ENCODE peak calls at places on chromosomes 11 and 22, in six cellular contexts. I is WERI-Rb-1, C is HFFc6, H is OCI-LY7, F is activated B cell treated with CpG ODN at 0.5 μM for 24 hours, Y is cardiac muscle cell. B is an unnamed sample.

GRCh38 chr11:125001073-125001764 is 47.2 kb downstream of the CCDC15 start:
- DNase-seq in I (no peak), C (no peak), H (no peak), F (no peak), Y (no peak), B (no peak)

GRCh38 chr11:61962213-61963015 is 5.0 kb downstream of the FTH1 start:
- DNase-seq in I (no peak), C (no peak), H (no peak), F (no peak), Y (peak), B (no peak)

GRCh38 chr11:114258696-114259095 is 37.5 kb upstream of the NNMT start:
- DNase-seq in I (no peak), C (no peak), H (peak), F (peak), Y (no peak), B (peak)

GRCh38 chr11:107151158-107151557 is 132.9 kb upstream of the GUCY1A2 start:
- DNase-seq in I (no peak), C (no peak), H (no peak), F (no peak), Y (no peak), B (no peak)

GRCh38 chr11:116928845-116929244 is 91.4 kb upstream of the APOA1 start:
- DNase-seq in I (no peak), C (no peak), H (peak), F (no peak), Y (peak), B (no peak)

GRCh38 chr11:30585892-30586250 is 282 bp downstream of the MPPED2 start:
- DNase-seq in I (peak), C (no peak), H (no peak), F (no peak), Y (peak), B (peak)

GRCh38 chr11:75022759-75023396 is 34.1 kb downstream of the NEU3 start:
- DNase-seq in I (peak), C (peak), H (peak), F (peak), Y (peak), B (peak)

GRCh38 chr11:17219016-17219415 is 11.2 kb upstream of the PIK3C2A start:
- DNase-seq in I (peak), C (no peak), H (no peak), F (no peak), Y (peak), B (no peak)

GRCh38 chr22:37546436-37547248 is 13.6 kb upstream of the CDC42EP1 start:
- DNase-seq in I (no peak), C (peak), H (no peak), F (no peak), Y (peak), B (no peak)

GRCh38 chr11:73040046-73040445 is 102.1 kb downstream of the FCHSD2 start:
- DNase-seq in I (no peak), C (no peak), H (no peak), F (no peak), Y (no peak), B (no peak)

GRCh38 chr22:33302049-33302545 is 243.9 kb upstream of the SYN3 start:
- DNase-seq in I (peak), C (peak), H (peak), F (peak), Y (peak), B (peak)

GRCh38 chr11:66365166-66365565 is 6.4 kb downstream of the SLC29A2 start:
- DNase-seq in I (no peak), C (no peak), H (no peak), F (no peak), Y (no peak), B (no peak)

GRCh38 chr22:44337658-44338004 is 24.9 kb upstream of the SHISAL1 start:
- DNase-seq in I (peak), C (peak), H (no peak), F (no peak), Y (peak), B (no peak)

GRCh38 chr11:34897171-34897870 is 18.9 kb downstream of the APIP start:
- DNase-seq in I (no peak), C (no peak), H (no peak), F (no peak), Y (no peak), B (no peak)

GRCh38 chr11:121257289-121257688 is 35.3 kb upstream of the SC5D start:
- DNase-seq in I (no peak), C (no peak), H (no peak), F (no peak), Y (no peak), B (no peak)

GRCh38 chr11:11977206-11977938 is 31.1 kb downstream of the DKK3 start:
- DNase-seq in I (no peak), C (peak), H (no peak), F (no peak), Y (peak), B (no peak)

GRCh38 chr11:108788565-108789199 is 123.8 kb downstream of the DDX10 start:
- DNase-seq in I (peak), C (peak), H (peak), F (no peak), Y (peak), B (no peak)

GRCh38 chr22:35663371-35663770 is 15.1 kb downstream of the APOL6 start:
- DNase-seq in I (no peak), C (no peak), H (no peak), F (no peak), Y (peak), B (no peak)

GRCh38 chr11:44785856-44786606 is 59.3 kb downstream of the TSPAN18 start:
- DNase-seq in I (peak), C (no peak), H (peak), F (no peak), Y (no peak), B (no peak)
- TF ChIP-seq CTCF in I (peak), C (peak), H (peak), F (no peak), Y (peak), B (peak)

DNA sequence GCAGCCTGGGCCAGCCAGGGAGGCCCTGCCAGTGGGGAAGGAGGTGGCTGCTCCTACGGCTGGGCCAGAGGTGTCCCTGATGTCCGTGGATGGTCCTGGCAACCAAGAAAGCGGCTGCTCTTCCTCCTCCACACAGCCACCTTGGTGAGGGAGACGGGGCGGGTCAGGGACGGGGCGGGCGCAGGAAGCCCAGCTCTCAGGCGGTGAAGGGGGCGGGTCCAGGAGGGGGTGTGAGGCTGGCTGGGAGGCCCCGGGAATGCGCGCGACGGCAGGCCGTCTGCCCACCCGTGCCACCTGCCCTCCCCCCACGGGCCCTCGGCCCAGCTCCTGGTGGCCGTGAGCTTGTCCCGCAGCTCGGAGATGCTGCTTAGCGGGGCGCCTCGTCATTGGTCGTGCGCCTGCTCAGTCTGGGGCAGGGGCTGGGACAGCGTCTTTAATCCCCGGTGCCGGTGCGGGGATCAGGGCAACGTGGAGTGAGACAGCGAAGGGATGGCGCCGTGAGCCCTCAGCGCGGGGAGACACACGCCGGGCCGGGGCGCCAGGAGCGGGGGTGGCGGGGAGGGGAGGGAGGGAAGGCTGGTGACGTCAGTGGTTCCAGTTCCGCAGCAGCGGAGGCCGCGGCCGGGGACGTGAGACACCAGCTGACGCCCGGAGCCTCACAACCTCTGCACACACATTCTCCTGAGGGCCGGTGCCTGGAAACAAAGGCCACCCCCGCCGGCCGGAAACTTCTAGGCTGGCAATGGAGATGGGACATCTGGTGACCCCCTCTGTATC is 6.7 kb upstream of the BRSK2 start:
- DNase-seq in I (peak), C (peak), H (peak), F (peak), Y (peak), B (peak)
- TF ChIP-seq CTCF in I (peak), C (peak), H (no peak), F (no peak), Y (no peak), B (no peak)

DNA sequence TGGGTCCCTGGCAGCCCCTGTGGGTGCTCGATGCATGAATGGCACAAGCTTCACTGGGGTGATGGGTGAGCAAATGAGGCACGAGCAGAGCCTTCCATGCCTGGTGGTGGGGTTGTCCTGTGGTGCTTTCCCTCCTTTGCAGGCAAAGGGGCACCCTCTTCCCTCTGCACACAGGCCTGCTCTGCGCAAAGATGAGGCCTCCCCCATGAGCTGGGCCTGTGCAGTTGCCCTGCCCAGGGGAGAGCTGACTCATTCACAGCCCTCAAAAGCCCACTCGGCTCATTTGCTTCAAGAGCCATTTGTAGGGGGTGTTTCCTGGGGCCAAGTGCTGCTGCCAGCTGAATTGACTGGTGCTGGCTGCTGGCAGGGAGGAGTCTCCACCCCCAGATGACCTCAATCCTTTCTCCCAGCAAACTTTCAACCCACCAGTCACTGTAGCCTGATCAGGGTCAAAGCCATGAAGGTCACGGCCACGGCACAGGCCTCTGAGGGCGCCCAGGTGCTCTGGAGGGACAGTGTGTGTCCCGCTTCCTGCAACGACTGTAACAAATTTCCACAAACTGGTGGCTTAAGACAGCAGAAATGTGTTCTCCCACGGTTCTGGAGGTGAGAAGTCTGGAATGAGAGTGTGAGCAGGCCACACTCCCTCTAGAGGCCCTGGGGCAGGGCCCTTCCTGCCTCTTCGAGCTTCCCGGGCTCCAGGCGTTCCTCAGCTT is 48.8 kb upstream of the ANO1 start:
- DNase-seq in I (no peak), C (no peak), H (no peak), F (no peak), Y (no peak), B (peak)
- TF ChIP-seq CTCF in I (no peak), C (no peak), H (no peak), F (no peak), Y (no peak), B (no peak)

GRCh38 chr11:20406484-20406883 is 19.0 kb downstream of the PRMT3 start:
- DNase-seq in I (no peak), C (no peak), H (no peak), F (no peak), Y (no peak), B (no peak)
- TF ChIP-seq CTCF in I (no peak), C (no peak), H (no peak), F (no peak), Y (no peak), B (no peak)

B was measured in GM13977.